ENCODE peak calls at places on chromosomes 7 and 10, in five cellular contexts. C, P, B, L and F are unnamed samples.

GRCh38 chr10:43865275-43866135 is 216.8 kb upstream of the ZNF32 start:
- DNase-seq in C (no peak), P (no peak), B (no peak), L (no peak), F (no peak)

GRCh38 chr10:49837096-49837495 is 75.0 kb upstream of the OGDHL start:
- DNase-seq in C (no peak), P (no peak), B (no peak), L (peak), F (no peak)

GRCh38 chr10:11715815-11716494 is 26.2 kb upstream of the ECHDC3 start:
- DNase-seq in C (no peak), P (no peak), B (no peak), L (no peak), F (no peak)

GRCh38 chr7:27922907-27923306 is 182.9 kb downstream of the TAX1BP1 start:
- DNase-seq in C (no peak), P (no peak), B (no peak), L (no peak), F (no peak)

GRCh38 chr10:48187713-48188541 is 86.6 kb downstream of the FRMPD2 start:
- DNase-seq in C (no peak), P (no peak), B (no peak), L (no peak), F (no peak)

GRCh38 chr10:48976208-48976607 is 36.6 kb upstream of the LRRC18 start:
- DNase-seq in C (no peak), P (no peak), B (peak), L (peak), F (no peak)

GRCh38 chr7:127040042-127040441 is 212.7 kb downstream of the GRM8 start:
- DNase-seq in C (no peak), P (no peak), B (no peak), L (no peak), F (no peak)

GRCh38 chr10:48494073-48494472 is 110.8 kb downstream of the ARHGAP22 start:
- DNase-seq in C (no peak), P (no peak), B (no peak), L (no peak), F (no peak)

GRCh38 chr10:19014034-19014433 is 34.6 kb upstream of the MALRD1 start:
- DNase-seq in C (no peak), P (no peak), B (no peak), L (peak), F (no peak)

GRCh38 chr10:103855852-103856496 is 598 bp upstream of the SH3PXD2A start:
- DNase-seq in C (no peak), P (no peak), B (no peak), L (no peak), F (no peak)

GRCh38 chr10:100784126-100784525 is 38.7 kb downstream of the PAX2 start:
- DNase-seq in C (no peak), P (no peak), B (no peak), L (no peak), F (no peak)

GRCh38 chr7:94174375-94174774 is 170.2 kb upstream of the BET1 start:
- DNase-seq in C (no peak), P (no peak), B (no peak), L (no peak), F (no peak)

GRCh38 chr10:113273877-113274829 is 278.7 kb upstream of the HABP2 start:
- DNase-seq in C (peak), P (no peak), B (no peak), L (no peak), F (no peak)

GRCh38 chr10:44293842-44294241 is 91.1 kb downstream of the CXCL12 start:
- DNase-seq in C (peak), P (no peak), B (no peak), L (peak), F (no peak)

GRCh38 chr10:37301271-37301670 is 175.9 kb downstream of the ANKRD30A start:
- DNase-seq in C (no peak), P (no peak), B (no peak), L (no peak), F (no peak)

GRCh38 chr10:16967866-16968721 is 150.9 kb upstream of the RSU1 start:
- DNase-seq in C (no peak), P (no peak), B (no peak), L (peak), F (no peak)

GRCh38 chr10:80168679-80169380 is 36.3 kb downstream of the PLAC9 start:
- DNase-seq in C (peak), P (peak), B (peak), L (no peak), F (no peak)

GRCh38 chr10:10394933-10395658 is 622.6 kb upstream of the CELF2 start:
- DNase-seq in C (no peak), P (no peak), B (no peak), L (peak), F (no peak)

GRCh38 chr7:132577206-132578049 is 1.2 kb upstream of the PLXNA4 start:
- DNase-seq in C (peak), P (no peak), B (no peak), L (peak), F (peak)

GRCh38 chr10:101669181-101669580 is 25.8 kb downstream of the FBXW4 start:
- DNase-seq in C (no peak), P (no peak), B (no peak), L (no peak), F (no peak)

GRCh38 chr10:29949411-29950011 is 109.9 kb downstream of the JCAD start:
- DNase-seq in C (no peak), P (no peak), B (no peak), L (peak), F (no peak)

GRCh38 chr7:106896268-106896667 is 31.2 kb downstream of the PIK3CG start:
- DNase-seq in C (no peak), P (no peak), B (no peak), L (no peak), F (no peak)

GRCh38 chr10:126433351-126433750 is 45.1 kb upstream of the ADAM12 start:
- DNase-seq in C (no peak), P (no peak), B (no peak), L (peak), F (no peak)

GRCh38 chr7:21611129-21611528 is 68.3 kb downstream of the DNAH11 start:
- DNase-seq in C (no peak), P (no peak), B (no peak), L (no peak), F (no peak)

GRCh38 chr7:75695036-75695435 is 43.7 kb downstream of the HIP1 start:
- DNase-seq in C (no peak), P (no peak), B (peak), L (no peak), F (no peak)

GRCh38 chr10:78295242-78295641 is 261.6 kb downstream of the RPS24 start:
- DNase-seq in C (no peak), P (no peak), B (no peak), L (no peak), F (no peak)

GRCh38 chr10:122531935-122532334 is 28.6 kb upstream of the DMBT1 start:
- DNase-seq in C (no peak), P (no peak), B (no peak), L (no peak), F (no peak)

GRCh38 chr10:35643151-35643975 is 1.3 kb upstream of the FZD8 start:
- DNase-seq in C (peak), P (no peak), B (peak), L (peak), F (no peak)

GRCh38 chr7:15305002-15305600 is 256.7 kb downstream of the AGMO start:
- DNase-seq in C (no peak), P (no peak), B (peak), L (peak), F (no peak)

GRCh38 chr7:20791523-20791879 is 4.8 kb upstream of the SP8 start:
- DNase-seq in C (no peak), P (no peak), B (no peak), L (no peak), F (no peak)

GRCh38 chr7:33824911-33825459 is 80.4 kb upstream of the BMPER start:
- DNase-seq in C (no peak), P (no peak), B (no peak), L (peak), F (no peak)

GRCh38 chr10:116892873-116893685 is 43.8 kb downstream of the ENO4 start:
- DNase-seq in C (no peak), P (no peak), B (no peak), L (peak), F (no peak)

GRCh38 chr10:103967433-103968142 is 648 bp downstream of the SLK start:
- DNase-seq in C (no peak), P (no peak), B (peak), L (no peak), F (no peak)

GRCh38 chr7:101911800-101912705 is 94.6 kb downstream of the CUX1 start:
- DNase-seq in C (peak), P (no peak), B (peak), L (peak), F (no peak)

GRCh38 chr7:127322351-127322750 is 69.6 kb upstream of the GRM8 start:
- DNase-seq in C (no peak), P (no peak), B (no peak), L (no peak), F (no peak)

GRCh38 chr7:129343099-129343700 is 91.0 kb upstream of the STRIP2 start:
- DNase-seq in C (no peak), P (no peak), B (peak), L (peak), F (no peak)

GRCh38 chr7:130970696-130971095 is 236.7 kb upstream of the KLF14 start:
- DNase-seq in C (no peak), P (no peak), B (no peak), L (no peak), F (no peak)

GRCh38 chr10:43610636-43611035 is 4.4 kb downstream of the ZNF485 start:
- DNase-seq in C (no peak), P (no peak), B (no peak), L (peak), F (no peak)

GRCh38 chr7:47039089-47039648 is 542.7 kb downstream of the TNS3 start:
- DNase-seq in C (no peak), P (no peak), B (no peak), L (no peak), F (no peak)

GRCh38 chr7:116717137-116717536 is 45.1 kb downstream of the MET start:
- DNase-seq in C (no peak), P (no peak), B (no peak), L (peak), F (no peak)

GRCh38 chr7:116713500-116713899 is 41.5 kb downstream of the MET start:
- DNase-seq in C (no peak), P (no peak), B (no peak), L (no peak), F (no peak)

GRCh38 chr7:116713918-116714317 is 41.9 kb downstream of the MET start:
- DNase-seq in C (no peak), P (no peak), B (no peak), L (no peak), F (no peak)

GRCh38 chr7:116711790-116712189 is 39.8 kb downstream of the MET start:
- DNase-seq in C (no peak), P (no peak), B (no peak), L (no peak), F (no peak)

GRCh38 chr7:116715087-116715486 is 43.1 kb downstream of the MET start:
- DNase-seq in C (no peak), P (no peak), B (no peak), L (peak), F (no peak)
- TF ChIP-seq CTCF in C (no peak), P (no peak), B (no peak), L (peak), F (no peak)

DNA sequence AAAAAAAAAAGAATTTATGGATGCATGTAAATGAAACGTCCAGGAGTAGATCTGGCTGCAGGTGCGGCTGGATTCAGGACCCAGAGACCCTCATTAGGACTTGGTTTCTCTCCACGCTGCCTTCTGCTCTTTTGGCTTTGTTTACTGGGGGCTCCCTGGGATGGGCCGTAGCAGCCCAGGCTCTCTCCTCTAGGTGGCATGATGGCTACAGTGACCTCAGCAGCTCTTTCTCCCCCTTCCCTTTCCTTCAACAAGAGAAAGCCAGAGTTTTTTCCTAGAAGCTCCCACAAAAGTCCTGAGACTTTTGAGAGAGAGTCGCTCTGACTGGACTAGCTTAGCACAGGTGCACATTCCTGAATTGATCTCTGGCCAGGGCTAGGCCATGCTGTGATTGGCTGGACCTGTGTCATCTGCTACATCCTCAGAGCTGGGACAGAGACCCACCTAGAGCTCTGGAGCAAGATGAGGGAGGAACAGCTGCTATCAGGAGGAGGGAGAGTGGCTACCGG is 67.8 kb upstream of the PDCD4 start:
- DNase-seq in C (peak), P (peak), B (peak), L (peak), F (no peak)
- TF ChIP-seq CTCF in C (peak), P (peak), B (peak), L (peak), F (peak)

DNA sequence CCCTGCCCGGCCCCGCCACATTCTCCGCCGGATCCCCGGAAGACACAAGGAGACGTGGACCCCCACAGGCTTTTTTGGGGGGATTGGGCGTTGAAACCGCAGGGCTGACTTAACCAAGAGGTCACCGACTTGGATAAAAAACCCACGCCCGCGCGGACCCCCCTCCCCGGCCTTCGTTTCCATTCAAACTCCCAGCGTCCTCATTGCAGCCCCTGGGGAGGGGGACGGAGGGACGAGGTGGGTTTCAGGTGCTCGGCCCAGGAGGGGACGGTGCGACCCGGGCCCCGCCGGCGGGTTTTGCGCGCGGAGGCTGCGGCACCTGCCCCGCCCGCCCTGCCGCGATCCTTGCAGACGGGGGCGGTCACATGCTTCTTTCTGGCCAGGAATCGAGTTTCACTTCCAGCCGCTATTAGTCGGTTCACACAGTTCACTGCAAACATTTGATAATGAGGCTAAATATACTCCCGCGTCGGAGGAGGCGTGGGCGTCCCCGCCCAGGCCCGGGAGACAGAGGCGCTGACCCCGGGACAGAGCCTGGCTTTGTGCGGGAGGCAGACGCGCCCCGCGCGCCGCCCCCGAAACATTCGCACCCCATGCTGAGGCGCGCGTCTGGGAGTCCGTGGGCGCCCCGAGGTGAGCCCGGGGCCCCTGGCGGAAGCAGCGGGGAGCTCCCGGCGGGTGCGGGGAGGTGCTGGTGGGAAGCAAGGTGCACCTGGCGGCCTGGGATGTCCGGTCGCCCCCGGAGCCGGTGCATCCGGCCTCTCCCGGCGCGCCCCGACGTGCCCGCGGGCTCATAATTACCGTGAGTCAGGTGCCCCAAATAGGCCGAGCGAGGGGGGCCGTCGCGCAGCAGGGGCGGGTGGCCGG is 2.7 kb upstream of the PDGFA start:
- DNase-seq in C (no peak), P (no peak), B (peak), L (peak), F (no peak)
- TF ChIP-seq CTCF in C (no peak), P (no peak), B (no peak), L (no peak), F (no peak)

DNA sequence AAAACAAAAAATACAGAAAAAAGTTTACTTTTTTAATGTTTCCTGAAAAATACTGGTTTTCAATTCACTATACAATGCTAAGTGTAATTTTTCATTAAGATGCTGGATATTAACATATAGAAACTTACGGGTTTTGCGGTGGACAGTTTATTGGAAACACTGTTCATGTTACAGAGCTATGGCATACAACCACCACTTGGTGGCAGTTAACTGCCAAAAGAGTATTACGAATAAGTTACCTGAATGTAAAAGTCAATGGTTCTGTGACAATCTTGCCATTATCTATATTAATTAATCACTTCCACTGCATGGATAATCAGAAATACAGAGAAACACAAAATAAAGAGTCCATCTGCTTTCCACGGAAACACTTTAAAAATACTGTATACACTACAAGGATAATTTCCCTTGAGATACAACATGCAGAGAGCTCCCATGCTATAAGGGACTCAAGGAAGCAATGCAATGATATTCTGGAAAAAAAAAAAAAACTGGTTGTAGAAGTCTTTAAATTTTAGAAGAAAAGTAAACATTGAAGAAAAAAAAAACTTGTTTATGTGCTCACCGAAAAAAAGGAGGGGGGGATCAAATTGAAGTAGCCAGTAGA is 97.0 kb downstream of the TPK1 start:
- DNase-seq in C (no peak), P (no peak), B (peak), L (peak), F (no peak)
- TF ChIP-seq CTCF in C (peak), P (peak), B (no peak), L (peak), F (peak)

GRCh38 chr10:15745748-15746147 is 26.0 kb upstream of the ITGA8 start:
- DNase-seq in C (no peak), P (no peak), B (no peak), L (peak), F (no peak)

GRCh38 chr10:15742102-15742501 is 22.4 kb upstream of the ITGA8 start:
- DNase-seq in C (no peak), P (no peak), B (no peak), L (no peak), F (no peak)

GRCh38 chr10:15742831-15743230 is 23.1 kb upstream of the ITGA8 start:
- DNase-seq in C (no peak), P (no peak), B (no peak), L (no peak), F (no peak)

GRCh38 chr10:15743443-15743842 is 23.7 kb upstream of the ITGA8 start:
- DNase-seq in C (no peak), P (no peak), B (no peak), L (no peak), F (no peak)

DNA sequence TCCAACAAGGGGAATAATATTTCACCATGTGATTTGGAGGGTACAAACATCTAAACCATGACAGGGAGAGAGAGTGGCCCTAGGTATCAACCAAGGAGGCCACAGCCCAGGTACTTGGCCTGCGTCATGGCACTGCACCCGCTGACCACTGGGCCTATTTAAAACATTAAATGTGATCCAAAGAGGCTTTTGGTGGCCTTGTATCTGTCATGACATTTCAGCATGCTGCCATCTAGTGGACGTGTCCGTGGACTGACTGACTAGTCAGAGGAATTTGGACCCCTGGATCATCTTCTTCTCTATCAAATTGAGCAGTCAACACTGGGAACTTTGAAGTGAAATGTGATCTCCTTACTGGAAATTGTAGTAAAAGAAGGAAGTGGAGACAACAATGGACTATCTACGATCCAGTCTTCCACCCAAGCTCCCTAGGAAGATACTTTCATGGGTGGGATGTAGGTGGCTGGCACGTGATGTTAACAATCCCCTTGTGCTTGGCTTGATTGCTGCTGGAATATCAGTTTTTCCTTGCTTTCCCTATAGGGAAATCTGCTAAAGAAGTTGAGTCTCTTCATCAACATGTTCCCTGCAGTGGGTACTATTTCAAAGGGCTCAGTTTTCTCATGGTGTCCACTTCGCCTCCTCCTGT is 24.6 kb upstream of the ITGA8 start:
- DNase-seq in C (no peak), P (peak), B (peak), L (peak), F (no peak)
- TF ChIP-seq CTCF in C (no peak), P (peak), B (peak), L (peak), F (peak)

GRCh38 chr10:106571216-106571954 is 593.1 kb downstream of the SORCS1 start:
- DNase-seq in C (no peak), P (no peak), B (peak), L (peak), F (no peak)
- TF ChIP-seq CTCF in C (no peak), P (no peak), B (no peak), L (peak), F (peak)

GRCh38 chr10:90652519-90652918 is 205.3 kb downstream of the HTR7 start:
- DNase-seq in C (no peak), P (no peak), B (no peak), L (peak), F (no peak)
- TF ChIP-seq CTCF in C (no peak), P (no peak), B (no peak), L (peak), F (peak)